ENCODE peak calls at places on chromosomes 16 and 17, in seven cellular contexts. J is NCI-H2081, B is HFF-Myc, I is keratinocyte, O is OCI-M1, P is uterus, L is brain microvascular endothelial cell. R is an unnamed sample.

GRCh38 chr17:65930140-65930715 is 261.7 kb downstream of the CEP112 start:
- DNase-seq in O (no peak), B (no peak), L (no peak), I (no peak), P (no peak), J (no peak), R (no peak)

GRCh38 chr16:82506734-82507133 is 120.0 kb upstream of the CDH13 start:
- DNase-seq in P (no peak), J (no peak), O (no peak), L (no peak), B (peak), I (no peak), R (no peak)

GRCh38 chr17:8125947-8126305 is 2.0 kb upstream of the HES7 start:
- DNase-seq in J (no peak), P (peak), O (peak), L (no peak), I (no peak), B (no peak), R (no peak)

GRCh38 chr17:62898239-62898864 is 67.7 kb upstream of the TANC2 start:
- DNase-seq in B (no peak), P (no peak), O (no peak), J (no peak), L (no peak), I (no peak), R (no peak)

GRCh38 chr16:66266436-66267286 is 99.8 kb upstream of the CDH5 start:
- DNase-seq in P (peak), O (no peak), B (peak), J (no peak), L (peak), I (no peak), R (no peak)

GRCh38 chr17:80791758-80792284 is 199.8 kb upstream of the CHMP6 start:
- DNase-seq in I (peak), O (no peak), L (peak), J (no peak), B (peak), P (peak), R (no peak)

GRCh38 chr17:80847506-80848230 is 144.0 kb upstream of the CHMP6 start:
- DNase-seq in J (no peak), B (no peak), L (no peak), O (no peak), P (no peak), I (no peak), R (no peak)

GRCh38 chr17:29212681-29213121 is 32.5 kb upstream of the MYO18A start:
- DNase-seq in B (no peak), O (no peak), L (no peak), I (no peak), P (no peak), J (no peak), R (no peak)

GRCh38 chr16:56424791-56425438 is 430 bp downstream of the AMFR start:
- DNase-seq in P (peak), O (peak), I (no peak), B (no peak), J (no peak), L (no peak), R (no peak)

GRCh38 chr16:80197790-80198201 is 343.0 kb upstream of the DYNLRB2 start:
- DNase-seq in L (peak), J (no peak), O (no peak), P (no peak), B (peak), I (peak), R (no peak)